ENCODE peak calls at places on chromosome 13, in six cellular contexts. L is AG20443; M is activated naive CD4-positive, alpha-beta T cell treated with anti-CD3 and anti-CD28 coated beads, Interleukin-2, amount 10 ng/mL, durations not matched to agents 7 days and 5 days; R is GF-D8; K is GM13976; T is anterior cingulate cortex. F is an unnamed sample.

GRCh38 chr13:27578121-27579030 is 42.0 kb downstream of the LNX2 start:
- DNase-seq in L (peak), M (no peak), R (no peak), K (no peak), T (no peak), F (no peak)

GRCh38 chr13:79775830-79776229 is 294.9 kb downstream of the NDFIP2 start:
- DNase-seq in L (peak), M (no peak), R (peak), K (peak), T (no peak), F (peak)

GRCh38 chr13:22198656-22199217 is 527.9 kb downstream of the FGF9 start:
- DNase-seq in L (peak), M (no peak), R (no peak), K (no peak), T (no peak), F (no peak)

GRCh38 chr13:107835339-107836018 is 379.9 kb downstream of the LIG4 start:
- DNase-seq in L (no peak), M (no peak), R (no peak), K (no peak), T (no peak), F (no peak)

GRCh38 chr13:35729926-35730627 is 253.6 kb upstream of the MAB21L1 start:
- DNase-seq in L (no peak), M (no peak), R (no peak), K (no peak), T (no peak), F (no peak)

GRCh38 chr13:79988573-79988972 is 352.4 kb downstream of the SPRY2 start:
- DNase-seq in L (peak), M (no peak), R (no peak), K (no peak), T (no peak), F (no peak)

GRCh38 chr13:98265669-98266551 is 88.8 kb upstream of the RNF113B start:
- DNase-seq in L (peak), M (no peak), R (no peak), K (no peak), T (no peak), F (no peak)

GRCh38 chr13:97471721-97472120 is 37.8 kb downstream of the RAP2A start:
- DNase-seq in L (no peak), M (no peak), R (no peak), K (no peak), T (no peak), F (no peak)

GRCh38 chr13:93249259-93249917 is 22.8 kb downstream of the GPC6 start:
- DNase-seq in L (peak), M (no peak), R (no peak), K (no peak), T (no peak), F (no peak)

GRCh38 chr13:107767119-107767518 is 448.2 kb downstream of the LIG4 start:
- DNase-seq in L (no peak), M (no peak), R (no peak), K (no peak), T (no peak), F (no peak)

GRCh38 chr13:104577029-104577820 is 1511.0 kb upstream of the SLC10A2 start:
- DNase-seq in L (no peak), M (no peak), R (no peak), K (no peak), T (no peak), F (no peak)

GRCh38 chr13:113324336-113324882 is 27.4 kb downstream of the LAMP1 start:
- DNase-seq in L (no peak), M (no peak), R (no peak), K (no peak), T (no peak), F (no peak)

GRCh38 chr13:49220856-49221614 is 897 bp downstream of the MLNR start:
- DNase-seq in L (peak), M (no peak), R (no peak), K (peak), T (no peak), F (peak)

GRCh38 chr13:106446011-106446410 is 89.5 kb downstream of the EFNB2 start:
- DNase-seq in L (peak), M (no peak), R (no peak), K (no peak), T (no peak), F (no peak)

GRCh38 chr13:36001561-36001960 is 129.6 kb downstream of the DCLK1 start:
- DNase-seq in L (no peak), M (no peak), R (no peak), K (no peak), T (no peak), F (no peak)

GRCh38 chr13:87235621-87236020 is 435.6 kb upstream of the SLITRK5 start:
- DNase-seq in L (no peak), M (no peak), R (no peak), K (no peak), T (no peak), F (no peak)

GRCh38 chr13:80598189-80598588 is 257.3 kb upstream of the SPRY2 start:
- DNase-seq in L (no peak), M (no peak), R (no peak), K (no peak), T (no peak), F (no peak)

GRCh38 chr13:43245374-43245964 is 222.1 kb downstream of the DNAJC15 start:
- DNase-seq in L (peak), M (no peak), R (no peak), K (no peak), T (no peak), F (no peak)

GRCh38 chr13:39322836-39323585 is 280.0 kb downstream of the LHFPL6 start:
- DNase-seq in L (no peak), M (no peak), R (no peak), K (no peak), T (no peak), F (no peak)

GRCh38 chr13:67967031-67967430 is 736.9 kb upstream of the PCDH9 start:
- DNase-seq in L (no peak), M (no peak), R (no peak), K (no peak), T (no peak), F (no peak)

GRCh38 chr13:84980571-84980970 is 818.6 kb downstream of the SLITRK6 start:
- DNase-seq in L (no peak), M (no peak), R (no peak), K (no peak), T (no peak), F (no peak)

GRCh38 chr13:20331949-20332348 is 99.8 kb upstream of the GJB6 start:
- DNase-seq in L (no peak), M (no peak), R (no peak), K (no peak), T (no peak), F (no peak)

GRCh38 chr13:113649212-113649611 is 8.8 kb downstream of the ATP4B start:
- DNase-seq in L (no peak), M (peak), R (no peak), K (no peak), T (no peak), F (no peak)